ENCODE peak calls at places on chromosomes 7 and 10, in four cellular contexts. E is RCC 7860, C is B cell, Q is NCI-H1436. W is an unnamed sample.

GRCh38 chr7:44678468-44679179 is 70.0 kb upstream of the ZMIZ2 start:
- DNase-seq in E (no peak), C (no peak), Q (no peak), W (peak)

GRCh38 chr7:37942934-37943610 is 22.6 kb downstream of the EPDR1 start:
- DNase-seq in Q (no peak), E (peak), C (no peak), W (no peak)

GRCh38 chr10:97612386-97612785 is 20.9 kb downstream of the MORN4 start:
- DNase-seq in E (peak), Q (no peak), C (no peak), W (no peak)

GRCh38 chr10:75695994-75696393 is 264.6 kb downstream of the LRMDA start:
- DNase-seq in Q (no peak), E (no peak), C (no peak), W (no peak)

GRCh38 chr7:6221340-6222319 is 50.8 kb downstream of the CYTH3 start:
- DNase-seq in E (no peak), Q (no peak), C (no peak), W (no peak)

GRCh38 chr10:86306628-86307278 is 59.8 kb downstream of the GRID1 start:
- DNase-seq in Q (no peak), E (no peak), C (no peak), W (no peak)

GRCh38 chr10:62183857-62184805 is 84.5 kb downstream of the RTKN2 start:
- DNase-seq in E (no peak), C (no peak), Q (no peak), W (no peak)

GRCh38 chr10:17963431-17963830 is 11.7 kb downstream of the SLC39A12 start:
- DNase-seq in Q (no peak), E (peak), C (no peak), W (no peak)

GRCh38 chr7:133873631-133874030 is 253.5 kb upstream of the LRGUK start:
- DNase-seq in E (no peak), C (no peak), Q (no peak), W (no peak)

GRCh38 chr10:77419979-77420378 is 217.6 kb downstream of the KCNMA1 start:
- DNase-seq in C (no peak), Q (no peak), E (no peak), W (no peak)

W was measured in Peyer's patch.